ENCODE peak calls at places on chromosomes 12 and 14, in eight cellular contexts. P is K562, Z is small intestine, I is Peyer's patch, A is aorta, C is left ventricle myocardium inferior, F is lower lobe of right lung, S is heart right ventricle. L is an unnamed sample. For H3K27me3, H3K4me1 and H3K9me3, the result is how much of the 10 kb centered on the place peaks cover.

GRCh38 chr12:106766393-106766826 is 8.1 kb upstream of the RIC8B start:
- DNase-seq in C (peak), A (no peak), F (peak), S (peak), I (no peak), P (peak), Z (no peak), L (no peak)

GRCh38 chr12:50059440-50060119 is 2.2 kb downstream of the ASIC1 start:
- DNase-seq in A (no peak), I (peak), F (no peak), C (no peak), P (no peak), S (no peak), Z (no peak), L (no peak)

GRCh38 chr12:128661216-128661550 is 162.6 kb downstream of the SLC15A4 start:
- DNase-seq in P (no peak), S (no peak), I (no peak), C (no peak), F (no peak), A (no peak), Z (peak), L (no peak)

GRCh38 chr14:97178781-97179180 is 381.6 kb downstream of the VRK1 start:
- DNase-seq in P (no peak), S (no peak), Z (no peak), A (no peak), C (no peak), I (no peak), F (no peak), L (no peak)

GRCh38 chr12:4117386-4118016 is 156.1 kb upstream of the CCND2 start:
- DNase-seq in S (no peak), I (no peak), P (no peak), A (no peak), Z (peak), F (no peak), C (no peak), L (no peak)

GRCh38 chr12:67827820-67828383 is 161.3 kb upstream of the IFNG-AS1 start:
- DNase-seq in Z (peak), F (no peak), I (peak), C (no peak), A (peak), S (peak), P (no peak), L (peak)

GRCh38 chr12:93662961-93663728 is 14.0 kb upstream of the CRADD start:
- DNase-seq in A (no peak), Z (peak), P (no peak), C (no peak), F (no peak), S (no peak), I (peak), L (no peak)

GRCh38 chr14:69693145-69693544 is 73.8 kb upstream of the SRSF5 start:
- DNase-seq in C (peak), I (no peak), P (no peak), S (no peak), F (no peak), A (no peak), Z (peak), L (no peak)

GRCh38 chr12:32070370-32070769 is 36.3 kb upstream of the BICD1 start:
- DNase-seq in F (no peak), Z (peak), S (no peak), A (no peak), C (no peak), I (no peak), P (no peak), L (no peak)
- H3K27me3 ChIP-seq in F (under half), Z (under half), S (under half), A (under half), C (under half), I (under half), P (under half), L (under half)

GRCh38 chr12:32893458-32893857 is 3.1 kb downstream of the PKP2 start:
- DNase-seq in C (no peak), A (no peak), F (no peak), Z (peak), P (no peak), I (no peak), S (no peak), L (no peak)
- H3K4me1 ChIP-seq in C (under half), A (under half), F (under half), Z (under half), P (under half), I (under half), S (under half), L (under half)

GRCh38 chr14:82501554-82501953 is 967.9 kb upstream of the SEL1L start:
- DNase-seq in C (no peak), F (no peak), Z (peak), S (no peak), A (no peak), P (no peak), I (no peak), L (no peak)
- H3K9me3 ChIP-seq in C (under half), F (under half), Z (under half), S (under half), A (under half), P (under half), I (under half), L (under half)

GRCh38 chr12:131381716-131382430 is 329.0 kb upstream of the SFSWAP start:
- DNase-seq in F (no peak), C (no peak), P (no peak), A (no peak), Z (no peak), I (no peak), S (no peak), L (no peak)

GRCh38 chr12:131384544-131384855 is 326.4 kb upstream of the SFSWAP start:
- DNase-seq in A (no peak), C (no peak), Z (no peak), F (no peak), P (no peak), S (no peak), I (no peak), L (no peak)

GRCh38 chr12:131383291-131383690 is 327.6 kb upstream of the SFSWAP start:
- DNase-seq in C (no peak), S (no peak), F (peak), P (no peak), A (no peak), I (no peak), Z (no peak), L (no peak)

GRCh38 chr12:131385313-131386166 is 325.4 kb upstream of the SFSWAP start:
- DNase-seq in A (no peak), Z (no peak), C (no peak), P (no peak), F (no peak), S (no peak), I (no peak), L (no peak)

DNA sequence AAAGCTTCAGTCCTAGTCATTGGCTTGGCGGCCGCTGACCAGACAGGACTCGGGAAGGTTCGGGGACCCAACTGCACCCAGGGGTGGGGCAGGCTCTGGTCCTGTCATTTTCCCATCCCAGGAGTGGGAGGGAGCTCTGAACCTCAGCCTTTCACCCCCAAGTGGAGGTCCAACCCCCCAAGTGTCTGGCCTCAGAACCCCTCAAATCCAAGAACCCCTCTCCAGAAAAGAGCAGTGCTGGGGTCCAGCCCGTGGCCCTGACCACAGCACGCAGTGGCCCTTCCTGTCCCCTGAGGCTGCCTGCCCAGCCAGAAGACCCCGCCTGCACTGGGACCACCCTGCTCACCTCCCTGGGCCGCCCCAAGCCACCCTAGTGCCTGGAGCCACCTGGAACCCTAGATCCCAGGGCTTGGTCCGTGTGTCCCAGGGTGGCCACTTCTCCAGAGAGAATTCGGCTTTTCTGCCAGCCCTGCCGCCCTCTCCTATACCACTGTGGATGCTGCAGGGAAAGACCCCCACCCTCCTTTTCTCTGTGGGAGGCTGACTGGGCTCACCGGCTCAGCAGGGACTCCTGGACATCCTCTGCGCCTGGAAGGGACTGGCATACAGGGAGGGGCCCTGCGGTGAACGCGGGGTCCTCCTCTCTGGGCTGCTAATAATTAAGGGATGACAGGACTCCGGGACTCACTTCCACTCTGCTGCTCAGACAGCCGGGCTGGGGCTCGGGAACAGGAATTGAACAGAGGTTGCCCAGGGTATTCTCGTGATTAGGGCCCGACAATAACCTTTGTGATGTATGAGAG is 326.9 kb upstream of the SFSWAP start:
- DNase-seq in A (no peak), I (no peak), C (no peak), P (no peak), Z (no peak), F (peak), S (no peak), L (no peak)
- H3K27me3 ChIP-seq in A (under half), I (under half), C (half or more), P (under half), Z (under half), F (half or more), S (half or more), L (under half)

GRCh38 chr14:74573421-74574091 is 38.5 kb downstream of the LTBP2 start:
- DNase-seq in C (no peak), A (peak), S (no peak), F (peak), I (peak), Z (no peak), P (no peak), L (no peak)
- H3K4me1 ChIP-seq in C (under half), A (under half), S (half or more), F (half or more), I (under half), Z (under half), P (under half), L (under half)

DNA sequence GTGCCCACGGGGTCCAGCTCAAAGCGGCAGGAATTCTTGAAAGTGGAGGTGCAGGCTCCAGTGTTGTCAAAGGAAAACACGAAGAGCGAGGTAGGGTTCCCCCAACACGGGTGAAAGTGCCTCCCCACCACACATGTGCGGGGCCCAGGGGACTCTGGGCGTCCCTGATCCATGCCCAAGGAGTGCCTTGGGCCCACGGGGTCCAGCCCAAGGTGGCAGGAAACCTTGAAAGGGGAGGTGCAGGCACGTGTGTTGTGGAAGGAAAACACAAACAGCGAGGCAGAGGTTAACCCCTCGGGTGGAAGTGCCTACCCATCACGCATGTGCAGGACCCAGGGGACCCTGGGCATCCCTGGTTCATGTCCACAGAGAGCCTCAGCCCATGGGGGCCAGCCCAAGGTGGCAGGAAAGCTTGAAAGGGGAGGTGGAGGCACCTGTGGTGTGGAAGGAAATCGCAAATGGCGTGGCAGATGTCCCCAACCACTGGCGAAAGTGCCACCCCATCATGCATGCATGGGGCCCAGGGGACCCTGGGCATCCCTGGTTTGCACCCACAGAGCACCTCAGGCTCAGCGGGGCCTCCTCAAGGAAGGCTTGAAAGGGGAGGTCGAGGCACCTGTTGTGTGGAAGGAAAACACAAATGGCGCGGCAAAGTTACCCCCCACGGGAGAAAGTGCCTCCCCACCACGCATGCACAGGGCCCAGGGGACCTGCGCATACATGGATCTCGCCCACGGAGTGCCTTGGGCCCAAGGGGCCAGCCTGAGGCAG is 584.6 kb downstream of the ALG10 start:
- DNase-seq in C (no peak), P (no peak), I (peak), A (peak), Z (no peak), S (no peak), F (peak), L (no peak)
- H3K9me3 ChIP-seq in C (half or more), P (under half), I (under half), A (under half), Z (under half), S (under half), F (under half), L (under half)

DNA sequence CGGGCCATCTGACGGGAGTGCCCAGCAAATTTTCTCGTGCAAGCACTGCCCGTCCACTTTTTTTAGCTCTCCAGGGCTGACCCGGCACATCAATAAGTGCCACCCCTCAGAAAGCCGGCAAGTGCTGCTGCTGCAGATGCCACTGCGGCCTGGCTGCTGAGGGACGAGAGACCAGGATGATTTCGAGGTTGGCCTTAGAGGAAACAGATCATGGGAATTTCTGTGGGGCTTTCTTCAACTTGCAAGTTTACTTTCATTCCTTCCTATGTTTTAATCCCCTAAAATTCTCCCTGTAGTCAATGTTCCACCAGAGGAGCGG is 1.8 kb downstream of the INSM2 start:
- DNase-seq in Z (no peak), C (no peak), F (no peak), I (no peak), P (no peak), A (no peak), S (no peak), L (no peak)
- H3K27me3 ChIP-seq in Z (under half), C (half or more), F (half or more), I (under half), P (under half), A (under half), S (half or more), L (under half)